ENCODE peak calls at places on chromosomes 2 and 18, in four cellular contexts. X is SK-N-SH, D is K562, V is HepG2. J is an unnamed sample.

GRCh38 chr2:79860233-79861058 is 347.6 kb downstream of the CTNNA2 start:
- DNase-seq in X (peak; percentile 63), D (peak; percentile 10), V (peak; percentile 53), J (no peak)

GRCh38 chr2:96102596-96103387 is 13.6 kb downstream of the ADRA2B start:
- DNase-seq in X (peak; percentile 9), D (no peak), V (no peak), J (peak; percentile 8)

GRCh38 chr18:331231-331771 is 63.5 kb upstream of the THOC1 start:
- DNase-seq in X (no peak), D (no peak), V (no peak), J (no peak)

GRCh38 chr2:3641841-3642421 is 16.1 kb upstream of the ALLC start:
- DNase-seq in X (no peak), D (no peak), V (no peak), J (no peak)

GRCh38 chr2:217807753-217808152 is 195.0 kb downstream of the TNS1 start:
- DNase-seq in X (peak; percentile 81), D (no peak), V (no peak), J (no peak)

GRCh38 chr2:554444-554843 is 122.8 kb downstream of the TMEM18 start:
- DNase-seq in X (peak; percentile 34), D (no peak), V (no peak), J (no peak)

GRCh38 chr2:17101596-17101995 is 416.6 kb downstream of the RAD51AP2 start:
- DNase-seq in X (no peak), D (no peak), V (no peak), J (no peak)

GRCh38 chr2:218517434-218518206 is 50.5 kb downstream of the USP37 start:
- DNase-seq in X (no peak), D (no peak), V (no peak), J (no peak)

GRCh38 chr18:58858591-58859468 is 5.8 kb upstream of the ZNF532 start:
- DNase-seq in X (no peak), D (no peak), V (no peak), J (no peak)

GRCh38 chr2:130826821-130827501 is 9.8 kb upstream of the ARHGEF4 start:
- DNase-seq in X (no peak), D (no peak), V (no peak), J (no peak)

GRCh38 chr18:41096504-41096903 is 858.5 kb upstream of the PIK3C3 start:
- DNase-seq in X (peak; percentile 1), D (no peak), V (no peak), J (peak; percentile 8)

GRCh38 chr2:240936106-240936505 is 30.0 kb downstream of the CROCC2 start:
- DNase-seq in X (no peak), D (no peak), V (no peak), J (no peak)

GRCh38 chr2:106057206-106057605 is 136.9 kb downstream of the UXS1 start:
- DNase-seq in X (no peak), D (no peak), V (peak; percentile 42), J (no peak)

GRCh38 chr2:118697771-118698170 is 149.7 kb downstream of the EN1 start:
- DNase-seq in X (no peak), D (no peak), V (no peak), J (no peak)

GRCh38 chr2:105438104-105438929 is 39.5 kb upstream of the FHL2 start:
- DNase-seq in X (peak; percentile 83), D (no peak), V (no peak), J (no peak)

GRCh38 chr2:10478916-10479315 is 30.8 kb upstream of the ODC1 start:
- DNase-seq in X (no peak), D (no peak), V (no peak), J (no peak)

GRCh38 chr2:239767016-239767905 is 257.9 kb downstream of the NDUFA10 start:
- DNase-seq in X (no peak), D (no peak), V (no peak), J (no peak)

GRCh38 chr2:101270700-101271259 is 18.1 kb downstream of the CNOT11 start:
- DNase-seq in X (no peak), D (no peak), V (no peak), J (no peak)

GRCh38 chr2:118530976-118531375 is 316.5 kb downstream of the EN1 start:
- DNase-seq in X (no peak), D (no peak), V (no peak), J (no peak)

GRCh38 chr2:160062283-160063005 is at the start of gene PLA2R1:
- DNase-seq in X (no peak), D (no peak), V (no peak), J (peak; percentile 73)

GRCh38 chr2:191031256-191031655 is 17.3 kb upstream of the STAT1 start:
- DNase-seq in X (no peak), D (no peak), V (no peak), J (no peak)

GRCh38 chr2:102063948-102064678 is 72.4 kb downstream of the IL1R2 start:
- DNase-seq in X (peak; percentile 72), D (peak; percentile 87), V (peak; percentile 88), J (peak; percentile 21)

GRCh38 chr18:77072566-77072965 is 60.0 kb downstream of the MBP start:
- DNase-seq in X (no peak), D (no peak), V (no peak), J (no peak)

GRCh38 chr2:235591231-235591730 is 97.4 kb downstream of the AGAP1 start:
- DNase-seq in X (no peak), D (no peak), V (no peak), J (no peak)

GRCh38 chr2:206011795-206012194 is 74.2 kb downstream of the INO80D start:
- DNase-seq in X (no peak), D (no peak), V (no peak), J (no peak)

GRCh38 chr18:23259701-23260661 is 124.7 kb downstream of the CABLES1 start:
- DNase-seq in X (peak; percentile 80), D (peak; percentile 74), V (peak; percentile 56), J (peak; percentile 74)

GRCh38 chr2:216315817-216316603 is 56.3 kb downstream of the MARCHF4 start:
- DNase-seq in X (peak; percentile 28), D (no peak), V (no peak), J (no peak)

GRCh38 chr18:32300914-32301313 is 111.1 kb downstream of the MEP1B start:
- DNase-seq in X (no peak), D (no peak), V (no peak), J (no peak)

GRCh38 chr2:218878486-218878885 is 2.2 kb upstream of the WNT10A start:
- DNase-seq in X (no peak), D (no peak), V (no peak), J (no peak)

GRCh38 chr18:55220523-55220922 is 261.3 kb upstream of the CCDC68 start:
- DNase-seq in X (no peak), D (no peak), V (no peak), J (no peak)

GRCh38 chr2:232658217-232658785 is 24.9 kb downstream of the EFHD1 start:
- DNase-seq in X (no peak), D (peak; percentile 26), V (no peak), J (no peak)

GRCh38 chr2:121284424-121285076 is 452 bp downstream of the TFCP2L1 start:
- DNase-seq in X (peak; percentile 75), D (peak; percentile 48), V (no peak), J (peak; percentile 41)

GRCh38 chr2:212274215-212274614 is 264.4 kb downstream of the ERBB4 start:
- DNase-seq in X (no peak), D (no peak), V (no peak), J (no peak)

GRCh38 chr2:180876506-180876905 is 103.9 kb upstream of the UBE2E3 start:
- DNase-seq in X (no peak), D (no peak), V (no peak), J (no peak)

GRCh38 chr2:180872256-180872655 is 108.1 kb upstream of the UBE2E3 start:
- DNase-seq in X (no peak), D (no peak), V (no peak), J (no peak)

GRCh38 chr2:180873219-180873618 is 107.2 kb upstream of the UBE2E3 start:
- DNase-seq in X (no peak), D (no peak), V (no peak), J (no peak)

DNA sequence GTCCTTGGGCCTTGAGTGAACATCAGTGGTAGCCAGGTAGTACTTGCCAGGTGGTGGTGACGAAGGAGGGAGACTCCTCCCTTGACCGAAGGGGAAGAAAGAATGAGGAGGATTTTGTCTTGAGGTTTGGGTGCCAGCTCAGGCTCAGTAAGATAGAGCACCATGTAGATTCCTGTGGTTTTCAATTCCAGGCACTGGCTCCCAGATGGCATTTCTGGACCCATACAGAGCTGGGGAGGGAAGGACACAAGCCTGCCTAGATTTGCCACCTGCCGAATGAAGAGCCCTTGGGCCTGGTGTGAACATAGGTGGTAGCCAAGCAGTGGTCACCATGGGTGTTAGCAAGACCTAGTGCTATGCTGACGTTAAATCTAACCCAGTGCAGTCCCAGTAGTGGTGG is 108.8 kb upstream of the UBE2E3 start:
- DNase-seq in X (no peak), D (no peak), V (no peak), J (no peak)
- TF ChIP-seq FOXJ3 in X (no peak), D (no peak), V (no peak), J (no peak)

GRCh38 chr2:28400921-28401320 is 8.3 kb downstream of the FOSL2 start:
- DNase-seq in X (no peak), D (no peak), V (no peak), J (no peak)

GRCh38 chr2:28399289-28399688 is 6.6 kb downstream of the FOSL2 start:
- DNase-seq in X (no peak), D (no peak), V (no peak), J (no peak)

GRCh38 chr2:28400434-28400833 is 7.8 kb downstream of the FOSL2 start:
- DNase-seq in X (no peak), D (no peak), V (no peak), J (no peak)

GRCh38 chr2:28401411-28401810 is 8.8 kb downstream of the FOSL2 start:
- DNase-seq in X (no peak), D (no peak), V (no peak), J (no peak)

DNA sequence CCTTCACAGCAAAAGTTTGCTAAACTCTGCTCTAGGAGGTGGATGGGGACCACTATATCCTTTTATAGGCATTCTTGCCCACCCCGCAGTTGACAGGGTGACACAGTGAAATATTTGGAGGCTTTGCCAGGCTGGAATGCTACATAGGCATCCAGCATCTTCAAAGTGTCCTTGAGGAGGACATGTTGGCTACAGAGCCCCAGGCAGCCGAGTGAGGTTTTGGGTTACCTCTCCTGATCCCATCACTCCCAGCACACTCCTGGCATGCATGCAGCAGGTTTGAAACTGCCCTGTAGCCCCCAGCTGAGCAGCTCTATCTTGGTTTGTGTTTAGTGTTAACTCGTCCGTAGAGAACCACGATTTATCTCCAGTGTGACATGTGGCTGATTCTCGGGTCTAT is 7.3 kb downstream of the FOSL2 start:
- DNase-seq in X (no peak), D (no peak), V (no peak), J (no peak)
- TF ChIP-seq FOXJ3 in X (no peak), D (no peak), V (no peak), J (no peak)

GRCh38 chr2:69559696-69560482 is 83.7 kb downstream of the AAK1 start:
- DNase-seq in X (peak; percentile 44), D (peak; percentile 56), V (peak; percentile 86), J (peak; percentile 18)
- TF ChIP-seq FOXJ3 in X (no peak), D (no peak), V (no peak), J (no peak)

GRCh38 chr18:48571619-48572384 is 33.0 kb downstream of the CTIF start:
- DNase-seq in X (no peak), D (no peak), V (no peak), J (no peak)

GRCh38 chr18:48569915-48570264 is 31.1 kb downstream of the CTIF start:
- DNase-seq in X (no peak), D (no peak), V (peak; percentile 14), J (no peak)

GRCh38 chr18:48569139-48569914 is 30.5 kb downstream of the CTIF start:
- DNase-seq in X (no peak), D (no peak), V (no peak), J (no peak)

GRCh38 chr18:48572402-48573126 is 33.7 kb downstream of the CTIF start:
- DNase-seq in X (no peak), D (no peak), V (no peak), J (no peak)

GRCh38 chr18:48570313-48570712 is 31.5 kb downstream of the CTIF start:
- DNase-seq in X (no peak), D (no peak), V (no peak), J (no peak)
- TF ChIP-seq FOXJ3 in X (no peak), D (no peak), V (no peak), J (no peak)

J was measured in WTC11.